ENCODE peak calls at places on chromosomes 6 and 20, in nine cellular contexts. One of them, this sample, is unnamed.
A peak's percentile ranks its signal among the peaks of the same experiment; 100 is the strongest.

GRCh38 chr20:52035977-52036376 is 155.6 kb downstream of the ZFP64 start:
- DNase-seq in GF-D8: no peak
- DNase-seq in aorta: no peak
- DNase-seq in germinal center: no peak
- DNase-seq in stimulated activated naive B cell treated with anti-CD40 and anti-IgM and Interleukin-4, amounts not matched to agents 10 μg/mL and 1 μg/mL and 100 μg/mL, for 72 hours: no peak
- DNase-seq in HAP-1: no peak
- DNase-seq in activated T-cell treated with anti-CD3 and anti-CD28 coated beads, Interleukin-2, amount 50 U/mL, for 24 hours: no peak
- DNase-seq in osteoblast: no peak
- DNase-seq in left ventricle myocardium inferior: peak; percentile 17
- DNase-seq in this sample: no peak

GRCh38 chr6:84466521-84466920 is 239.1 kb upstream of the CEP162 start:
- DNase-seq in GF-D8: no peak
- DNase-seq in aorta: peak; percentile 55
- DNase-seq in germinal center: no peak
- DNase-seq in stimulated activated naive B cell treated with anti-CD40 and anti-IgM and Interleukin-4, amounts not matched to agents 10 μg/mL and 1 μg/mL and 100 μg/mL, for 72 hours: no peak
- DNase-seq in HAP-1: no peak
- DNase-seq in activated T-cell treated with anti-CD3 and anti-CD28 coated beads, Interleukin-2, amount 50 U/mL, for 24 hours: no peak
- DNase-seq in osteoblast: peak; percentile 74
- DNase-seq in left ventricle myocardium inferior: no peak
- DNase-seq in this sample: no peak

GRCh38 chr20:57038608-57039440 is 227.6 kb downstream of the BMP7 start:
- DNase-seq in GF-D8: no peak
- DNase-seq in aorta: no peak
- DNase-seq in germinal center: no peak
- DNase-seq in stimulated activated naive B cell treated with anti-CD40 and anti-IgM and Interleukin-4, amounts not matched to agents 10 μg/mL and 1 μg/mL and 100 μg/mL, for 72 hours: no peak
- DNase-seq in HAP-1: no peak
- DNase-seq in activated T-cell treated with anti-CD3 and anti-CD28 coated beads, Interleukin-2, amount 50 U/mL, for 24 hours: no peak
- DNase-seq in osteoblast: no peak
- DNase-seq in left ventricle myocardium inferior: no peak
- DNase-seq in this sample: no peak

GRCh38 chr20:3663858-3664257 is 659 bp upstream of the GFRA4 start:
- DNase-seq in GF-D8: no peak
- DNase-seq in aorta: no peak
- DNase-seq in germinal center: no peak
- DNase-seq in stimulated activated naive B cell treated with anti-CD40 and anti-IgM and Interleukin-4, amounts not matched to agents 10 μg/mL and 1 μg/mL and 100 μg/mL, for 72 hours: no peak
- DNase-seq in HAP-1: no peak
- DNase-seq in activated T-cell treated with anti-CD3 and anti-CD28 coated beads, Interleukin-2, amount 50 U/mL, for 24 hours: no peak
- DNase-seq in osteoblast: peak; percentile 61
- DNase-seq in left ventricle myocardium inferior: no peak
- DNase-seq in this sample: no peak

GRCh38 chr6:40485300-40485699 is 101.9 kb downstream of the LRFN2 start:
- DNase-seq in GF-D8: no peak
- DNase-seq in aorta: no peak
- DNase-seq in germinal center: no peak
- DNase-seq in stimulated activated naive B cell treated with anti-CD40 and anti-IgM and Interleukin-4, amounts not matched to agents 10 μg/mL and 1 μg/mL and 100 μg/mL, for 72 hours: no peak
- DNase-seq in HAP-1: no peak
- DNase-seq in activated T-cell treated with anti-CD3 and anti-CD28 coated beads, Interleukin-2, amount 50 U/mL, for 24 hours: no peak
- DNase-seq in osteoblast: no peak
- DNase-seq in left ventricle myocardium inferior: no peak
- DNase-seq in this sample: no peak

GRCh38 chr6:170130771-170131241 is 160.1 kb downstream of the DLL1 start:
- DNase-seq in GF-D8: no peak
- DNase-seq in aorta: peak; percentile 26
- DNase-seq in germinal center: no peak
- DNase-seq in stimulated activated naive B cell treated with anti-CD40 and anti-IgM and Interleukin-4, amounts not matched to agents 10 μg/mL and 1 μg/mL and 100 μg/mL, for 72 hours: no peak
- DNase-seq in HAP-1: no peak
- DNase-seq in activated T-cell treated with anti-CD3 and anti-CD28 coated beads, Interleukin-2, amount 50 U/mL, for 24 hours: peak; percentile 20
- DNase-seq in osteoblast: peak; percentile 71
- DNase-seq in left ventricle myocardium inferior: no peak
- DNase-seq in this sample: no peak

GRCh38 chr6:169230322-169230665 is 23.4 kb downstream of the THBS2 start:
- DNase-seq in GF-D8: no peak
- DNase-seq in aorta: no peak
- DNase-seq in germinal center: no peak
- DNase-seq in stimulated activated naive B cell treated with anti-CD40 and anti-IgM and Interleukin-4, amounts not matched to agents 10 μg/mL and 1 μg/mL and 100 μg/mL, for 72 hours: no peak
- DNase-seq in HAP-1: no peak
- DNase-seq in activated T-cell treated with anti-CD3 and anti-CD28 coated beads, Interleukin-2, amount 50 U/mL, for 24 hours: no peak
- DNase-seq in osteoblast: no peak
- DNase-seq in left ventricle myocardium inferior: no peak
- DNase-seq in this sample: no peak

GRCh38 chr20:62226707-62227590 is 6.9 kb upstream of the HRH3 start:
- DNase-seq in GF-D8: no peak
- DNase-seq in aorta: no peak
- DNase-seq in germinal center: no peak
- DNase-seq in stimulated activated naive B cell treated with anti-CD40 and anti-IgM and Interleukin-4, amounts not matched to agents 10 μg/mL and 1 μg/mL and 100 μg/mL, for 72 hours: no peak
- DNase-seq in HAP-1: no peak
- DNase-seq in activated T-cell treated with anti-CD3 and anti-CD28 coated beads, Interleukin-2, amount 50 U/mL, for 24 hours: no peak
- DNase-seq in osteoblast: no peak
- DNase-seq in left ventricle myocardium inferior: no peak
- DNase-seq in this sample: no peak

GRCh38 chr6:437042-437402 is 45.5 kb downstream of the IRF4 start:
- DNase-seq in GF-D8: no peak
- DNase-seq in aorta: no peak
- DNase-seq in germinal center: no peak
- DNase-seq in stimulated activated naive B cell treated with anti-CD40 and anti-IgM and Interleukin-4, amounts not matched to agents 10 μg/mL and 1 μg/mL and 100 μg/mL, for 72 hours: no peak
- DNase-seq in HAP-1: no peak
- DNase-seq in activated T-cell treated with anti-CD3 and anti-CD28 coated beads, Interleukin-2, amount 50 U/mL, for 24 hours: no peak
- DNase-seq in osteoblast: peak; percentile 90
- DNase-seq in left ventricle myocardium inferior: no peak
- DNase-seq in this sample: no peak

GRCh38 chr6:12324096-12324495 is 33.9 kb downstream of the EDN1 start:
- DNase-seq in GF-D8: no peak
- DNase-seq in aorta: no peak
- DNase-seq in germinal center: no peak
- DNase-seq in stimulated activated naive B cell treated with anti-CD40 and anti-IgM and Interleukin-4, amounts not matched to agents 10 μg/mL and 1 μg/mL and 100 μg/mL, for 72 hours: no peak
- DNase-seq in HAP-1: no peak
- DNase-seq in activated T-cell treated with anti-CD3 and anti-CD28 coated beads, Interleukin-2, amount 50 U/mL, for 24 hours: no peak
- DNase-seq in osteoblast: peak; percentile 47
- DNase-seq in left ventricle myocardium inferior: no peak
- DNase-seq in this sample: no peak

GRCh38 chr20:40462600-40462999 is 226.4 kb downstream of the MAFB start:
- DNase-seq in GF-D8: no peak
- DNase-seq in aorta: no peak
- DNase-seq in germinal center: no peak
- DNase-seq in stimulated activated naive B cell treated with anti-CD40 and anti-IgM and Interleukin-4, amounts not matched to agents 10 μg/mL and 1 μg/mL and 100 μg/mL, for 72 hours: no peak
- DNase-seq in HAP-1: no peak
- DNase-seq in activated T-cell treated with anti-CD3 and anti-CD28 coated beads, Interleukin-2, amount 50 U/mL, for 24 hours: no peak
- DNase-seq in osteoblast: no peak
- DNase-seq in left ventricle myocardium inferior: no peak
- DNase-seq in this sample: no peak

GRCh38 chr6:31575335-31575901 is at the start of gene TNF:
- DNase-seq in GF-D8: peak; percentile 45
- DNase-seq in aorta: peak; percentile 78
- DNase-seq in germinal center: peak; percentile 79
- DNase-seq in stimulated activated naive B cell treated with anti-CD40 and anti-IgM and Interleukin-4, amounts not matched to agents 10 μg/mL and 1 μg/mL and 100 μg/mL, for 72 hours: peak; percentile 88
- DNase-seq in HAP-1: no peak
- DNase-seq in activated T-cell treated with anti-CD3 and anti-CD28 coated beads, Interleukin-2, amount 50 U/mL, for 24 hours: peak; percentile 89
- DNase-seq in osteoblast: peak; percentile 92
- DNase-seq in left ventricle myocardium inferior: peak; percentile 37
- DNase-seq in this sample: peak; percentile 69

GRCh38 chr6:141203902-141204575 is 928.7 kb upstream of the GJE1 start:
- DNase-seq in GF-D8: no peak
- DNase-seq in aorta: no peak
- DNase-seq in germinal center: no peak
- DNase-seq in stimulated activated naive B cell treated with anti-CD40 and anti-IgM and Interleukin-4, amounts not matched to agents 10 μg/mL and 1 μg/mL and 100 μg/mL, for 72 hours: no peak
- DNase-seq in HAP-1: no peak
- DNase-seq in activated T-cell treated with anti-CD3 and anti-CD28 coated beads, Interleukin-2, amount 50 U/mL, for 24 hours: no peak
- DNase-seq in osteoblast: no peak
- DNase-seq in left ventricle myocardium inferior: no peak
- DNase-seq in this sample: no peak

GRCh38 chr6:91088515-91088914 is 501.6 kb upstream of the MAP3K7 start:
- DNase-seq in GF-D8: no peak
- DNase-seq in aorta: no peak
- DNase-seq in germinal center: no peak
- DNase-seq in stimulated activated naive B cell treated with anti-CD40 and anti-IgM and Interleukin-4, amounts not matched to agents 10 μg/mL and 1 μg/mL and 100 μg/mL, for 72 hours: no peak
- DNase-seq in HAP-1: no peak
- DNase-seq in activated T-cell treated with anti-CD3 and anti-CD28 coated beads, Interleukin-2, amount 50 U/mL, for 24 hours: no peak
- DNase-seq in osteoblast: no peak
- DNase-seq in left ventricle myocardium inferior: no peak
- DNase-seq in this sample: no peak

GRCh38 chr6:167976708-167977107 is 20.8 kb upstream of the KIF25 start:
- DNase-seq in GF-D8: no peak
- DNase-seq in aorta: no peak
- DNase-seq in germinal center: no peak
- DNase-seq in stimulated activated naive B cell treated with anti-CD40 and anti-IgM and Interleukin-4, amounts not matched to agents 10 μg/mL and 1 μg/mL and 100 μg/mL, for 72 hours: no peak
- DNase-seq in HAP-1: no peak
- DNase-seq in activated T-cell treated with anti-CD3 and anti-CD28 coated beads, Interleukin-2, amount 50 U/mL, for 24 hours: no peak
- DNase-seq in osteoblast: no peak
- DNase-seq in left ventricle myocardium inferior: no peak
- DNase-seq in this sample: no peak

GRCh38 chr20:47191074-47191673 is 165.3 kb downstream of the ZMYND8 start:
- DNase-seq in GF-D8: no peak
- DNase-seq in aorta: no peak
- DNase-seq in germinal center: no peak
- DNase-seq in stimulated activated naive B cell treated with anti-CD40 and anti-IgM and Interleukin-4, amounts not matched to agents 10 μg/mL and 1 μg/mL and 100 μg/mL, for 72 hours: no peak
- DNase-seq in HAP-1: no peak
- DNase-seq in activated T-cell treated with anti-CD3 and anti-CD28 coated beads, Interleukin-2, amount 50 U/mL, for 24 hours: no peak
- DNase-seq in osteoblast: no peak
- DNase-seq in left ventricle myocardium inferior: no peak
- DNase-seq in this sample: no peak

GRCh38 chr6:54084234-54084633 is 27.0 kb upstream of the MLIP start:
- DNase-seq in GF-D8: no peak
- DNase-seq in aorta: no peak
- DNase-seq in germinal center: no peak
- DNase-seq in stimulated activated naive B cell treated with anti-CD40 and anti-IgM and Interleukin-4, amounts not matched to agents 10 μg/mL and 1 μg/mL and 100 μg/mL, for 72 hours: no peak
- DNase-seq in HAP-1: peak; percentile 91
- DNase-seq in activated T-cell treated with anti-CD3 and anti-CD28 coated beads, Interleukin-2, amount 50 U/mL, for 24 hours: no peak
- DNase-seq in osteoblast: no peak
- DNase-seq in left ventricle myocardium inferior: no peak
- DNase-seq in this sample: no peak

GRCh38 chr20:32906871-32907495 is 48.3 kb downstream of the EFCAB8 start:
- DNase-seq in GF-D8: no peak
- DNase-seq in aorta: no peak
- DNase-seq in germinal center: no peak
- DNase-seq in stimulated activated naive B cell treated with anti-CD40 and anti-IgM and Interleukin-4, amounts not matched to agents 10 μg/mL and 1 μg/mL and 100 μg/mL, for 72 hours: no peak
- DNase-seq in HAP-1: no peak
- DNase-seq in activated T-cell treated with anti-CD3 and anti-CD28 coated beads, Interleukin-2, amount 50 U/mL, for 24 hours: no peak
- DNase-seq in osteoblast: peak; percentile 72
- DNase-seq in left ventricle myocardium inferior: no peak
- DNase-seq in this sample: no peak

GRCh38 chr6:166520905-166521834 is 65.3 kb downstream of the RAMACL start:
- DNase-seq in GF-D8: no peak
- DNase-seq in aorta: no peak
- DNase-seq in germinal center: no peak
- DNase-seq in stimulated activated naive B cell treated with anti-CD40 and anti-IgM and Interleukin-4, amounts not matched to agents 10 μg/mL and 1 μg/mL and 100 μg/mL, for 72 hours: no peak
- DNase-seq in HAP-1: no peak
- DNase-seq in activated T-cell treated with anti-CD3 and anti-CD28 coated beads, Interleukin-2, amount 50 U/mL, for 24 hours: no peak
- DNase-seq in osteoblast: peak; percentile 94
- DNase-seq in left ventricle myocardium inferior: no peak
- DNase-seq in this sample: no peak

GRCh38 chr20:31879143-31879987 is 8.9 kb downstream of the TTLL9 start:
- DNase-seq in GF-D8: peak; percentile 61
- DNase-seq in aorta: peak; percentile 98
- DNase-seq in germinal center: peak; percentile 90
- DNase-seq in stimulated activated naive B cell treated with anti-CD40 and anti-IgM and Interleukin-4, amounts not matched to agents 10 μg/mL and 1 μg/mL and 100 μg/mL, for 72 hours: peak; percentile 91
- DNase-seq in HAP-1: peak; percentile 79
- DNase-seq in activated T-cell treated with anti-CD3 and anti-CD28 coated beads, Interleukin-2, amount 50 U/mL, for 24 hours: peak; percentile 87
- DNase-seq in osteoblast: peak; percentile 99
- DNase-seq in left ventricle myocardium inferior: peak; percentile 93
- DNase-seq in this sample: peak; percentile 68

GRCh38 chr6:68967549-68968300 is 332.6 kb downstream of the ADGRB3 start:
- DNase-seq in GF-D8: no peak
- DNase-seq in aorta: peak; percentile 49
- DNase-seq in germinal center: peak; percentile 44
- DNase-seq in stimulated activated naive B cell treated with anti-CD40 and anti-IgM and Interleukin-4, amounts not matched to agents 10 μg/mL and 1 μg/mL and 100 μg/mL, for 72 hours: peak; percentile 19
- DNase-seq in HAP-1: peak; percentile 51
- DNase-seq in activated T-cell treated with anti-CD3 and anti-CD28 coated beads, Interleukin-2, amount 50 U/mL, for 24 hours: peak; percentile 43
- DNase-seq in osteoblast: peak; percentile 32
- DNase-seq in left ventricle myocardium inferior: peak; percentile 19
- DNase-seq in this sample: peak; percentile 12

GRCh38 chr6:16278750-16279149 is 40.4 kb downstream of the GMPR start:
- DNase-seq in GF-D8: no peak
- DNase-seq in aorta: no peak
- DNase-seq in germinal center: no peak
- DNase-seq in stimulated activated naive B cell treated with anti-CD40 and anti-IgM and Interleukin-4, amounts not matched to agents 10 μg/mL and 1 μg/mL and 100 μg/mL, for 72 hours: no peak
- DNase-seq in HAP-1: no peak
- DNase-seq in activated T-cell treated with anti-CD3 and anti-CD28 coated beads, Interleukin-2, amount 50 U/mL, for 24 hours: no peak
- DNase-seq in osteoblast: no peak
- DNase-seq in left ventricle myocardium inferior: no peak
- DNase-seq in this sample: no peak

GRCh38 chr6:106558364-106558763 is 70.9 kb downstream of the RTN4IP1 start:
- DNase-seq in GF-D8: no peak
- DNase-seq in aorta: no peak
- DNase-seq in germinal center: no peak
- DNase-seq in stimulated activated naive B cell treated with anti-CD40 and anti-IgM and Interleukin-4, amounts not matched to agents 10 μg/mL and 1 μg/mL and 100 μg/mL, for 72 hours: no peak
- DNase-seq in HAP-1: no peak
- DNase-seq in activated T-cell treated with anti-CD3 and anti-CD28 coated beads, Interleukin-2, amount 50 U/mL, for 24 hours: no peak
- DNase-seq in osteoblast: no peak
- DNase-seq in left ventricle myocardium inferior: no peak
- DNase-seq in this sample: no peak

GRCh38 chr20:57878803-57879424 is 169.1 kb upstream of the PMEPA1 start:
- DNase-seq in GF-D8: no peak
- DNase-seq in aorta: no peak
- DNase-seq in germinal center: no peak
- DNase-seq in stimulated activated naive B cell treated with anti-CD40 and anti-IgM and Interleukin-4, amounts not matched to agents 10 μg/mL and 1 μg/mL and 100 μg/mL, for 72 hours: no peak
- DNase-seq in HAP-1: no peak
- DNase-seq in activated T-cell treated with anti-CD3 and anti-CD28 coated beads, Interleukin-2, amount 50 U/mL, for 24 hours: no peak
- DNase-seq in osteoblast: no peak
- DNase-seq in left ventricle myocardium inferior: no peak
- DNase-seq in this sample: no peak

GRCh38 chr6:88238065-88238464 is 71.9 kb upstream of the CNR1 start:
- DNase-seq in GF-D8: no peak
- DNase-seq in aorta: no peak
- DNase-seq in germinal center: peak; percentile 45
- DNase-seq in stimulated activated naive B cell treated with anti-CD40 and anti-IgM and Interleukin-4, amounts not matched to agents 10 μg/mL and 1 μg/mL and 100 μg/mL, for 72 hours: peak; percentile 34
- DNase-seq in HAP-1: peak; percentile 20
- DNase-seq in activated T-cell treated with anti-CD3 and anti-CD28 coated beads, Interleukin-2, amount 50 U/mL, for 24 hours: no peak
- DNase-seq in osteoblast: peak; percentile 10
- DNase-seq in left ventricle myocardium inferior: no peak
- DNase-seq in this sample: no peak

GRCh38 chr6:104711371-104711770 is 148.3 kb downstream of the HACE1 start:
- DNase-seq in GF-D8: peak; percentile 63
- DNase-seq in aorta: no peak
- DNase-seq in germinal center: no peak
- DNase-seq in stimulated activated naive B cell treated with anti-CD40 and anti-IgM and Interleukin-4, amounts not matched to agents 10 μg/mL and 1 μg/mL and 100 μg/mL, for 72 hours: no peak
- DNase-seq in HAP-1: no peak
- DNase-seq in activated T-cell treated with anti-CD3 and anti-CD28 coated beads, Interleukin-2, amount 50 U/mL, for 24 hours: no peak
- DNase-seq in osteoblast: no peak
- DNase-seq in left ventricle myocardium inferior: no peak
- DNase-seq in this sample: no peak